ENCODE peak calls at places on chromosomes 4 and X, in nine cellular contexts. One of them, this sample, is unnamed.

GRCh38 chrX:2848806-2849420 is 20.2 kb downstream of the GYG2 start:
- DNase-seq in BJ: no peak
- DNase-seq in tibial artery: no peak
- DNase-seq in glutamatergic neuron: no peak
- DNase-seq in CD4-positive, alpha-beta T cell: no peak
- DNase-seq in HCT116: no peak
- DNase-seq in ovary: no peak
- DNase-seq in WTC11: no peak
- DNase-seq in coronary artery: no peak
- DNase-seq in this sample: no peak

GRCh38 chr4:148831945-148832344 is 389.7 kb upstream of the NR3C2 start:
- DNase-seq in CD4-positive, alpha-beta T cell: no peak
- DNase-seq in tibial artery: no peak
- DNase-seq in BJ: peak; percentile 36
- DNase-seq in WTC11: no peak
- DNase-seq in glutamatergic neuron: no peak
- DNase-seq in coronary artery: no peak
- DNase-seq in HCT116: peak; percentile 4
- DNase-seq in ovary: no peak
- DNase-seq in this sample: no peak

GRCh38 chr4:145177906-145178538 is 2.4 kb downstream of the OTUD4 start:
- DNase-seq in coronary artery: no peak
- DNase-seq in BJ: no peak
- DNase-seq in CD4-positive, alpha-beta T cell: no peak
- DNase-seq in HCT116: no peak
- DNase-seq in WTC11: no peak
- DNase-seq in tibial artery: no peak
- DNase-seq in glutamatergic neuron: no peak
- DNase-seq in ovary: no peak
- DNase-seq in this sample: no peak

GRCh38 chrX:139720136-139720535 is 12.2 kb upstream of the MCF2 start:
- DNase-seq in tibial artery: no peak
- DNase-seq in ovary: no peak
- DNase-seq in BJ: no peak
- DNase-seq in coronary artery: no peak
- DNase-seq in WTC11: peak; percentile 11
- DNase-seq in glutamatergic neuron: no peak
- DNase-seq in HCT116: no peak
- DNase-seq in CD4-positive, alpha-beta T cell: no peak
- DNase-seq in this sample: no peak

GRCh38 chr4:8506006-8506372 is 65.4 kb downstream of the TRMT44 start:
- DNase-seq in HCT116: no peak
- DNase-seq in coronary artery: no peak
- DNase-seq in ovary: no peak
- DNase-seq in CD4-positive, alpha-beta T cell: no peak
- DNase-seq in BJ: no peak
- DNase-seq in WTC11: no peak
- DNase-seq in tibial artery: no peak
- DNase-seq in glutamatergic neuron: no peak
- DNase-seq in this sample: no peak

GRCh38 chrX:41759817-41760216 is 35.8 kb downstream of the GPR82 start:
- DNase-seq in WTC11: no peak
- DNase-seq in ovary: no peak
- DNase-seq in HCT116: peak; percentile 15
- DNase-seq in CD4-positive, alpha-beta T cell: no peak
- DNase-seq in BJ: no peak
- DNase-seq in tibial artery: no peak
- DNase-seq in glutamatergic neuron: no peak
- DNase-seq in coronary artery: no peak
- DNase-seq in this sample: no peak

GRCh38 chr4:168707205-168707604 is 210.4 kb downstream of the PALLD start:
- DNase-seq in BJ: no peak
- DNase-seq in coronary artery: no peak
- DNase-seq in ovary: no peak
- DNase-seq in WTC11: no peak
- DNase-seq in HCT116: no peak
- DNase-seq in glutamatergic neuron: no peak
- DNase-seq in CD4-positive, alpha-beta T cell: no peak
- DNase-seq in tibial artery: no peak
- DNase-seq in this sample: no peak

GRCh38 chr4:78119698-78120097 is 62.6 kb downstream of the FRAS1 start:
- DNase-seq in BJ: no peak
- DNase-seq in WTC11: no peak
- DNase-seq in ovary: no peak
- DNase-seq in coronary artery: no peak
- DNase-seq in CD4-positive, alpha-beta T cell: no peak
- DNase-seq in glutamatergic neuron: no peak
- DNase-seq in tibial artery: no peak
- DNase-seq in HCT116: no peak
- DNase-seq in this sample: no peak

GRCh38 chr4:140351778-140352177 is 21.7 kb upstream of the SCOC start:
- DNase-seq in coronary artery: no peak
- DNase-seq in WTC11: no peak
- DNase-seq in HCT116: no peak
- DNase-seq in glutamatergic neuron: no peak
- DNase-seq in CD4-positive, alpha-beta T cell: no peak
- DNase-seq in tibial artery: no peak
- DNase-seq in BJ: no peak
- DNase-seq in ovary: no peak
- DNase-seq in this sample: no peak

GRCh38 chrX:3252744-3253143 is 93.7 kb downstream of the MXRA5 start:
- DNase-seq in BJ: no peak
- DNase-seq in tibial artery: no peak
- DNase-seq in HCT116: no peak
- DNase-seq in WTC11: no peak
- DNase-seq in ovary: no peak
- DNase-seq in glutamatergic neuron: no peak
- DNase-seq in CD4-positive, alpha-beta T cell: no peak
- DNase-seq in coronary artery: no peak
- DNase-seq in this sample: no peak

GRCh38 chrX:47637546-47638195 is 7.9 kb upstream of the CFP start:
- DNase-seq in BJ: no peak
- DNase-seq in CD4-positive, alpha-beta T cell: peak; percentile 31
- DNase-seq in HCT116: no peak
- DNase-seq in WTC11: peak; percentile 70
- DNase-seq in coronary artery: no peak
- DNase-seq in glutamatergic neuron: no peak
- DNase-seq in ovary: no peak
- DNase-seq in tibial artery: peak; percentile 38
- DNase-seq in this sample: no peak

GRCh38 chrX:124594017-124594651 is 247.8 kb downstream of the SH2D1A start:
- DNase-seq in HCT116: no peak
- DNase-seq in CD4-positive, alpha-beta T cell: no peak
- DNase-seq in coronary artery: no peak
- DNase-seq in BJ: no peak
- DNase-seq in ovary: no peak
- DNase-seq in WTC11: no peak
- DNase-seq in tibial artery: no peak
- DNase-seq in glutamatergic neuron: no peak
- DNase-seq in this sample: no peak

GRCh38 chr4:124468360-124468759 is 244.2 kb downstream of the ANKRD50 start:
- DNase-seq in CD4-positive, alpha-beta T cell: no peak
- DNase-seq in HCT116: no peak
- DNase-seq in glutamatergic neuron: no peak
- DNase-seq in BJ: no peak
- DNase-seq in WTC11: no peak
- DNase-seq in tibial artery: no peak
- DNase-seq in ovary: no peak
- DNase-seq in coronary artery: no peak
- DNase-seq in this sample: no peak

GRCh38 chr4:6278801-6279197 is 9.1 kb downstream of the WFS1 start:
- DNase-seq in tibial artery: peak; percentile 34
- DNase-seq in BJ: no peak
- DNase-seq in HCT116: no peak
- DNase-seq in glutamatergic neuron: no peak
- DNase-seq in coronary artery: no peak
- DNase-seq in CD4-positive, alpha-beta T cell: no peak
- DNase-seq in WTC11: no peak
- DNase-seq in ovary: peak; percentile 76
- DNase-seq in this sample: no peak

GRCh38 chr4:1000686-1001260 is 7.6 kb upstream of the SLC26A1 start:
- DNase-seq in BJ: no peak
- DNase-seq in ovary: no peak
- DNase-seq in coronary artery: no peak
- DNase-seq in WTC11: no peak
- DNase-seq in CD4-positive, alpha-beta T cell: no peak
- DNase-seq in HCT116: no peak
- DNase-seq in glutamatergic neuron: no peak
- DNase-seq in tibial artery: no peak
- DNase-seq in this sample: no peak

GRCh38 chrX:39652336-39652735 is 445.4 kb downstream of the BCOR start:
- DNase-seq in ovary: no peak
- DNase-seq in BJ: no peak
- DNase-seq in glutamatergic neuron: no peak
- DNase-seq in tibial artery: no peak
- DNase-seq in HCT116: peak; percentile 6
- DNase-seq in WTC11: peak; percentile 30
- DNase-seq in coronary artery: no peak
- DNase-seq in CD4-positive, alpha-beta T cell: no peak
- DNase-seq in this sample: no peak
- TF ChIP-seq CTCF in ovary: no peak
- TF ChIP-seq CTCF in BJ: peak; percentile 42
- TF ChIP-seq CTCF in glutamatergic neuron: no peak
- TF ChIP-seq CTCF in tibial artery: no peak
- TF ChIP-seq CTCF in HCT116: peak; percentile 42
- TF ChIP-seq CTCF in WTC11: no peak
- TF ChIP-seq CTCF in coronary artery: no peak
- TF ChIP-seq CTCF in CD4-positive, alpha-beta T cell: no peak
- TF ChIP-seq CTCF in this sample: peak; percentile 9

GRCh38 chr4:26132858-26133257 is 188.0 kb upstream of the RBPJ start:
- DNase-seq in HCT116: no peak
- DNase-seq in ovary: no peak
- DNase-seq in tibial artery: no peak
- DNase-seq in CD4-positive, alpha-beta T cell: no peak
- DNase-seq in BJ: no peak
- DNase-seq in WTC11: peak; percentile 38
- DNase-seq in glutamatergic neuron: no peak
- DNase-seq in coronary artery: no peak
- DNase-seq in this sample: no peak
- TF ChIP-seq CTCF in HCT116: peak; percentile 36
- TF ChIP-seq CTCF in ovary: no peak
- TF ChIP-seq CTCF in tibial artery: no peak
- TF ChIP-seq CTCF in CD4-positive, alpha-beta T cell: no peak
- TF ChIP-seq CTCF in BJ: no peak
- TF ChIP-seq CTCF in WTC11: no peak
- TF ChIP-seq CTCF in glutamatergic neuron: no peak
- TF ChIP-seq CTCF in coronary artery: no peak
- TF ChIP-seq CTCF in this sample: no peak

GRCh38 chrX:153688071-153688470 is 345 bp downstream of the SLC6A8 start:
- DNase-seq in HCT116: no peak
- DNase-seq in ovary: no peak
- DNase-seq in BJ: no peak
- DNase-seq in coronary artery: no peak
- DNase-seq in tibial artery: no peak
- DNase-seq in WTC11: no peak
- DNase-seq in CD4-positive, alpha-beta T cell: no peak
- DNase-seq in glutamatergic neuron: no peak
- DNase-seq in this sample: no peak

GRCh38 chrX:153688900-153689590 is 1.3 kb downstream of the SLC6A8 start:
- DNase-seq in WTC11: no peak
- DNase-seq in tibial artery: peak; percentile 45
- DNase-seq in ovary: peak; percentile 34
- DNase-seq in CD4-positive, alpha-beta T cell: no peak
- DNase-seq in BJ: no peak
- DNase-seq in HCT116: no peak
- DNase-seq in coronary artery: no peak
- DNase-seq in glutamatergic neuron: peak; percentile 36
- DNase-seq in this sample: no peak

GRCh38 chrX:153688534-153688899 is 791 bp downstream of the SLC6A8 start:
- DNase-seq in CD4-positive, alpha-beta T cell: no peak
- DNase-seq in tibial artery: no peak
- DNase-seq in HCT116: no peak
- DNase-seq in coronary artery: no peak
- DNase-seq in ovary: peak; percentile 19
- DNase-seq in WTC11: no peak
- DNase-seq in BJ: no peak
- DNase-seq in glutamatergic neuron: no peak
- DNase-seq in this sample: no peak

GRCh38 chrX:153690466-153690865 is 2.7 kb downstream of the SLC6A8 start:
- DNase-seq in BJ: no peak
- DNase-seq in CD4-positive, alpha-beta T cell: no peak
- DNase-seq in coronary artery: no peak
- DNase-seq in glutamatergic neuron: no peak
- DNase-seq in HCT116: no peak
- DNase-seq in tibial artery: no peak
- DNase-seq in WTC11: no peak
- DNase-seq in ovary: no peak
- DNase-seq in this sample: no peak

GRCh38 chrX:153689654-153690465 is 2.1 kb downstream of the SLC6A8 start:
- DNase-seq in tibial artery: no peak
- DNase-seq in CD4-positive, alpha-beta T cell: no peak
- DNase-seq in BJ: no peak
- DNase-seq in glutamatergic neuron: peak; percentile 62
- DNase-seq in WTC11: peak; percentile 42
- DNase-seq in coronary artery: no peak
- DNase-seq in HCT116: no peak
- DNase-seq in ovary: peak; percentile 30
- DNase-seq in this sample: no peak
- TF ChIP-seq CTCF in tibial artery: no peak
- TF ChIP-seq CTCF in CD4-positive, alpha-beta T cell: no peak
- TF ChIP-seq CTCF in BJ: no peak
- TF ChIP-seq CTCF in glutamatergic neuron: peak; percentile 29
- TF ChIP-seq CTCF in WTC11: no peak
- TF ChIP-seq CTCF in coronary artery: no peak
- TF ChIP-seq CTCF in HCT116: peak; percentile 27
- TF ChIP-seq CTCF in ovary: no peak
- TF ChIP-seq CTCF in this sample: peak; percentile 4

DNA sequence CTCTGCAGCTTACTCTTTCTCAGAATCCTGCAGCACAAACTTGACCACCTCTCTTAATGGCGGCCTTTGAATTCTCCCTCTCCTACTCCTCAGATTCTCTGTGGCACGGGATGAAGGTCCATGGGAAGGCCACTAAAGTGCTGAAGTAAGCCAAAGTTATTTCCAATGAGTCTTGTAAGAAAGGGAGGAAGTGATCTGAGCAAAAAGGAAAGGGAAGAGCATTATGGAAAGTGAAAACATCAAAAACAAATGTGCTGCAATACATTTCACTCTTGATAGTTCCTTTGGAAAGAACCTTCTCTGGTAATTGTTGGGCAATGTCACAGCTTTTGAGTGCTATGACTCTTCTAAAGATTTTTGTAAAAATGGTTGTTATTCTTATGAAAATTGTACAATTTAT is 54.3 kb upstream of the CAMK2D start:
- DNase-seq in ovary: no peak
- DNase-seq in glutamatergic neuron: no peak
- DNase-seq in BJ: no peak
- DNase-seq in WTC11: no peak
- DNase-seq in coronary artery: no peak
- DNase-seq in CD4-positive, alpha-beta T cell: no peak
- DNase-seq in HCT116: no peak
- DNase-seq in tibial artery: no peak
- DNase-seq in this sample: no peak
- TF ChIP-seq CTCF in ovary: no peak
- TF ChIP-seq CTCF in glutamatergic neuron: no peak
- TF ChIP-seq CTCF in BJ: no peak
- TF ChIP-seq CTCF in WTC11: no peak
- TF ChIP-seq CTCF in coronary artery: no peak
- TF ChIP-seq CTCF in CD4-positive, alpha-beta T cell: no peak
- TF ChIP-seq CTCF in HCT116: no peak
- TF ChIP-seq CTCF in tibial artery: no peak
- TF ChIP-seq CTCF in this sample: no peak